ENCODE peak calls at places on chromosomes 16 and 17, in five cellular contexts. One of them, this sample, is unnamed.

GRCh38 chr17:11757796-11758195 is 159.5 kb downstream of the DNAH9 start:
- DNase-seq in HFF-Myc: no peak
- DNase-seq in astrocyte: no peak
- DNase-seq in fibroblast of mammary gland: no peak
- DNase-seq in osteoblast: no peak
- DNase-seq in this sample: no peak

GRCh38 chr17:44363613-44364159 is at the start of gene FAM171A2:
- DNase-seq in HFF-Myc: no peak
- DNase-seq in astrocyte: no peak
- DNase-seq in fibroblast of mammary gland: peak
- DNase-seq in osteoblast: peak
- DNase-seq in this sample: no peak

GRCh38 chr17:3803308-3803640 is 2.3 kb upstream of the ITGAE start:
- DNase-seq in HFF-Myc: no peak
- DNase-seq in astrocyte: peak
- DNase-seq in fibroblast of mammary gland: no peak
- DNase-seq in osteoblast: peak
- DNase-seq in this sample: no peak

GRCh38 chr17:5662409-5663150 is 78.3 kb upstream of the NLRP1 start:
- DNase-seq in HFF-Myc: no peak
- DNase-seq in astrocyte: no peak
- DNase-seq in fibroblast of mammary gland: no peak
- DNase-seq in osteoblast: no peak
- DNase-seq in this sample: no peak

GRCh38 chr17:80649672-80650338 is 105.2 kb downstream of the RPTOR start:
- DNase-seq in HFF-Myc: peak
- DNase-seq in astrocyte: peak
- DNase-seq in fibroblast of mammary gland: peak
- DNase-seq in osteoblast: peak
- DNase-seq in this sample: peak

GRCh38 chr17:66750756-66751543 is 84.0 kb upstream of the CACNG5 start:
- DNase-seq in HFF-Myc: no peak
- DNase-seq in astrocyte: no peak
- DNase-seq in fibroblast of mammary gland: no peak
- DNase-seq in osteoblast: no peak
- DNase-seq in this sample: peak

GRCh38 chr17:56034120-56034757 is 119.0 kb upstream of the ANKFN1 start:
- DNase-seq in HFF-Myc: no peak
- DNase-seq in astrocyte: no peak
- DNase-seq in fibroblast of mammary gland: peak
- DNase-seq in osteoblast: no peak
- DNase-seq in this sample: no peak

GRCh38 chr17:49994085-49995054 is 654 bp downstream of the DLX3 start:
- DNase-seq in HFF-Myc: no peak
- DNase-seq in astrocyte: no peak
- DNase-seq in fibroblast of mammary gland: no peak
- DNase-seq in osteoblast: peak
- DNase-seq in this sample: no peak

GRCh38 chr17:7561028-7561575 is 617 bp upstream of the SENP3 start:
- DNase-seq in HFF-Myc: no peak
- DNase-seq in astrocyte: peak
- DNase-seq in fibroblast of mammary gland: peak
- DNase-seq in osteoblast: peak
- DNase-seq in this sample: peak

GRCh38 chr17:40321502-40322416 is 12.8 kb downstream of the RARA start:
- DNase-seq in HFF-Myc: no peak
- DNase-seq in astrocyte: no peak
- DNase-seq in fibroblast of mammary gland: no peak
- DNase-seq in osteoblast: peak
- DNase-seq in this sample: no peak

GRCh38 chr16:3155972-3156371 is 21.1 kb downstream of the ZNF213 start:
- DNase-seq in HFF-Myc: no peak
- DNase-seq in astrocyte: no peak
- DNase-seq in fibroblast of mammary gland: no peak
- DNase-seq in osteoblast: no peak
- DNase-seq in this sample: no peak

GRCh38 chr16:22186517-22186916 is 19.6 kb upstream of the EEF2K start:
- DNase-seq in HFF-Myc: no peak
- DNase-seq in astrocyte: no peak
- DNase-seq in fibroblast of mammary gland: no peak
- DNase-seq in osteoblast: no peak
- DNase-seq in this sample: no peak

GRCh38 chr16:3113765-3114479 is 1.5 kb downstream of the ZNF205 start:
- DNase-seq in HFF-Myc: no peak
- DNase-seq in astrocyte: no peak
- DNase-seq in fibroblast of mammary gland: peak
- DNase-seq in osteoblast: peak
- DNase-seq in this sample: no peak

GRCh38 chr17:81960130-81960958 is 643 bp downstream of the NOTUM start:
- DNase-seq in HFF-Myc: no peak
- DNase-seq in astrocyte: no peak
- DNase-seq in fibroblast of mammary gland: no peak
- DNase-seq in osteoblast: peak
- DNase-seq in this sample: no peak

GRCh38 chr16:56636616-56637413 is 1.7 kb upstream of the MT1A start:
- DNase-seq in HFF-Myc: no peak
- DNase-seq in astrocyte: no peak
- DNase-seq in fibroblast of mammary gland: no peak
- DNase-seq in osteoblast: peak
- DNase-seq in this sample: no peak

GRCh38 chr17:56595831-56596740 is 2.6 kb downstream of the NOG start:
- DNase-seq in HFF-Myc: no peak
- DNase-seq in astrocyte: no peak
- DNase-seq in fibroblast of mammary gland: no peak
- DNase-seq in osteoblast: no peak
- DNase-seq in this sample: no peak

GRCh38 chr16:5206331-5206990 is 108.9 kb upstream of the EEF2KMT start:
- DNase-seq in HFF-Myc: no peak
- DNase-seq in astrocyte: no peak
- DNase-seq in fibroblast of mammary gland: no peak
- DNase-seq in osteoblast: no peak
- DNase-seq in this sample: no peak

GRCh38 chr17:72126575-72127486 is 6.0 kb downstream of the SOX9 start:
- DNase-seq in HFF-Myc: no peak
- DNase-seq in astrocyte: peak
- DNase-seq in fibroblast of mammary gland: peak
- DNase-seq in osteoblast: peak
- DNase-seq in this sample: peak

GRCh38 chr17:7425316-7425715 is at the start of gene SPEM2:
- DNase-seq in HFF-Myc: no peak
- DNase-seq in astrocyte: no peak
- DNase-seq in fibroblast of mammary gland: no peak
- DNase-seq in osteoblast: no peak
- DNase-seq in this sample: no peak

GRCh38 chr16:15486661-15487060 is 52.3 kb downstream of the BMERB1 start:
- DNase-seq in HFF-Myc: no peak
- DNase-seq in astrocyte: no peak
- DNase-seq in fibroblast of mammary gland: no peak
- DNase-seq in osteoblast: no peak
- DNase-seq in this sample: no peak

GRCh38 chr17:8038954-8039610 is at the start of gene ALOX15B:
- DNase-seq in HFF-Myc: no peak
- DNase-seq in astrocyte: no peak
- DNase-seq in fibroblast of mammary gland: no peak
- DNase-seq in osteoblast: no peak
- DNase-seq in this sample: no peak

GRCh38 chr17:44820631-44821196 is 9.4 kb downstream of the GJC1 start:
- DNase-seq in HFF-Myc: peak
- DNase-seq in astrocyte: peak
- DNase-seq in fibroblast of mammary gland: peak
- DNase-seq in osteoblast: peak
- DNase-seq in this sample: peak

GRCh38 chr17:18250259-18250658 is 8.3 kb downstream of the FLII start:
- DNase-seq in HFF-Myc: no peak
- DNase-seq in astrocyte: no peak
- DNase-seq in fibroblast of mammary gland: no peak
- DNase-seq in osteoblast: no peak
- DNase-seq in this sample: no peak

GRCh38 chr16:56858375-56858774 is 6.6 kb upstream of the SLC12A3 start:
- DNase-seq in HFF-Myc: no peak
- DNase-seq in astrocyte: no peak
- DNase-seq in fibroblast of mammary gland: no peak
- DNase-seq in osteoblast: no peak
- DNase-seq in this sample: no peak

GRCh38 chr17:79732804-79733691 is 2.3 kb downstream of the ENPP7 start:
- DNase-seq in HFF-Myc: no peak
- DNase-seq in astrocyte: no peak
- DNase-seq in fibroblast of mammary gland: no peak
- DNase-seq in osteoblast: peak
- DNase-seq in this sample: no peak

GRCh38 chr17:27349540-27350021 is 55.7 kb downstream of the WSB1 start:
- DNase-seq in HFF-Myc: no peak
- DNase-seq in astrocyte: no peak
- DNase-seq in fibroblast of mammary gland: no peak
- DNase-seq in osteoblast: no peak
- DNase-seq in this sample: no peak
- H3K4me3 ChIP-seq in HFF-Myc: peak
- H3K4me3 ChIP-seq in astrocyte: no peak
- H3K4me3 ChIP-seq in fibroblast of mammary gland: no peak
- H3K4me3 ChIP-seq in osteoblast: peak
- H3K4me3 ChIP-seq in this sample: peak

DNA sequence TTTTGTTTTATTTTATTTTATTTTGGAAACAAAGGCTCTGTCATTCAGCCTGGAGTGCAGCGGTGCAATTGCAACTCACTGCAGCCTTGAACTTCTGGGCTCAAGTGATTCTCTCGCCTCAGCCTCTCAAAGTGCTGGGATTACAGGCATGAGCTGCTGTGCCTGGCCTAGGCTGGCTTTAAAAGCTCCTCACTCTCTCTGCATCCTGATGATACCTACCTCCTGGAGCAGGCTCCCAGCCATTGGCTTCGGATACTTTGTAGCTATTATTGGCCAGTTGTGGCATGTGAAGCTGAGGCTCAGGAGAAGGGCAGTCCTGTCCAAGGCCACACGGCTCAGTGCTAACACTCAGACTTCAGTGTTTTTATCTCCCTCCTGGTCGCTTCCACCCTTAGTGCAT is 158.0 kb downstream of the SEC14L1 start:
- DNase-seq in HFF-Myc: no peak
- DNase-seq in astrocyte: no peak
- DNase-seq in fibroblast of mammary gland: no peak
- DNase-seq in osteoblast: no peak
- DNase-seq in this sample: no peak
- TF ChIP-seq CTCF in HFF-Myc: no peak
- TF ChIP-seq CTCF in astrocyte: no peak
- TF ChIP-seq CTCF in fibroblast of mammary gland: no peak
- TF ChIP-seq CTCF in osteoblast: no peak
- TF ChIP-seq CTCF in this sample: no peak

GRCh38 chr17:58337600-58338453 is 9.2 kb upstream of the TSPOAP1 start:
- DNase-seq in HFF-Myc: peak
- DNase-seq in astrocyte: peak
- DNase-seq in fibroblast of mammary gland: peak
- DNase-seq in osteoblast: peak
- DNase-seq in this sample: peak
- H3K4me3 ChIP-seq in HFF-Myc: no peak
- H3K4me3 ChIP-seq in astrocyte: no peak
- H3K4me3 ChIP-seq in fibroblast of mammary gland: no peak
- H3K4me3 ChIP-seq in osteoblast: no peak
- H3K4me3 ChIP-seq in this sample: no peak

DNA sequence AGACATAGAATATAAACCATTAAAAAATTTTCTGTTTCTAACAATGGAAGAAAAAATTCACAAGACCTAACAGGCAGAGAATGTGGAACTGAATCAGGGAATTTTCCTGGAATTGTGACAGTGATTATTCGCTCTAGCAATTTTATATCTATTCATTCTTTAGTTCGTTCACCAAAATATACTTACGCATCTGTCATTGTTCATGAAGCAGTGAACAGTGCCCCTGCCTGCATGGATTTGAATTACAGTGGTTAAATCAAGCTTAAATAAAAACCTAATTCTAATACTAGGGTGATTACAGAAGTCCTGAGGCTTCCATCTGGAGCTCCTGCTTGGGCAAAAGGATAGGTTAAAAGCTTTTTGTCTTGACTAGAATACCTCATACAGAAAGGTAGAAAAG is 48.6 kb downstream of the ABCA8 start:
- DNase-seq in HFF-Myc: no peak
- DNase-seq in astrocyte: peak
- DNase-seq in fibroblast of mammary gland: peak
- DNase-seq in osteoblast: no peak
- DNase-seq in this sample: no peak
- TF ChIP-seq CTCF in HFF-Myc: peak
- TF ChIP-seq CTCF in astrocyte: peak
- TF ChIP-seq CTCF in fibroblast of mammary gland: peak
- TF ChIP-seq CTCF in osteoblast: peak
- TF ChIP-seq CTCF in this sample: peak

DNA sequence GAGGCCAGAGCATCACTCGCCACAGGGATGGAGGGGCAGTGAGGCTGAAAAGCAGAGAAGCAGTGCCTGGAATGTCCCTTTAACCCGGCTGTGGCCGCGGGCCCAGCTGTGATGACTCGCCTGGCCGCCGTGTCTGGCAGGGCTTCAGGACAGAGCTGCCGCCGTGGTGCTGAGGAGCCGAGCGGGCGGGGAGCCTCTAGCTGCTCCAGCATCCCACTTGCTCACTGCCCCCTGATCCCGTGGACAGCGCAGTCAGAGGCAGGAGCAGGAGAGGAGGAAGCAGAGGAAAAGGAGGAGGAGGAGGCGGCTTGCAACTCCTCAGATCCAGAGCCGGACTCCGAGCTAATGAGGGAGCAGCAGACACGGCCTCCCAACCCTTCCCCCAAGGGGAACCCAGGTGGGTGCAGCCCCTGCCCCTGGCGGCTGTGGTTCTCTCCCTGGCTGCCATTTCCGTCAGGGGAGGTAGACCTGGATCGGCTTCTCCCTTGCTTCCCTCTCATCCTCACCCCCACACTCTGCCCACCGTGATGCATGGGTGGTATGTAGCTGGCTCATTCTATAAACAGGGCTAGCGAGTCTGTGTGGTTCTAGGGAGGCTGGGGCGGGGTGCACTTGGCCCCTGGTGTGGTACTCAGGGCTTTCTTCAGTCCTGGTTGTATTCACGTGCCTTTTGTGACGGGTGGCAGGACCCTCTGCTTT is 165.7 kb downstream of the CMIP start:
- DNase-seq in HFF-Myc: no peak
- DNase-seq in astrocyte: peak
- DNase-seq in fibroblast of mammary gland: peak
- DNase-seq in osteoblast: peak
- DNase-seq in this sample: no peak
- H3K4me3 ChIP-seq in HFF-Myc: no peak
- H3K4me3 ChIP-seq in astrocyte: no peak
- H3K4me3 ChIP-seq in fibroblast of mammary gland: no peak
- H3K4me3 ChIP-seq in osteoblast: peak
- H3K4me3 ChIP-seq in this sample: no peak

This sample was measured in retinal pigment epithelial cell.